ENCODE peak calls at places on chromosome 1, in ten cellular contexts. Y is ACHN, O is HS-5, X is A549, N is cardiac septum, K is left ventricle myocardium inferior, T is hypothalamus, B is NCI-H524 treated with DMSO at 0.1 percent for 48 hours, W is fibroblast of lung, P is astrocyte of the hippocampus. Q is an unnamed sample.

GRCh38 chr1:119253366-119253765 is 112.9 kb upstream of the WARS2 start:
- DNase-seq in X (no peak), T (no peak), P (no peak), O (no peak), N (no peak), B (no peak), Y (no peak), W (peak), K (no peak), Q (no peak)

GRCh38 chr1:76075877-76076276 is 1.3 kb downstream of the ST6GALNAC3 start:
- DNase-seq in T (no peak), W (peak), X (no peak), N (no peak), P (no peak), B (no peak), K (no peak), Y (no peak), O (no peak), Q (no peak)

GRCh38 chr1:201795066-201795465 is 33.9 kb upstream of the IPO9 start:
- DNase-seq in P (peak), T (no peak), N (no peak), B (no peak), Y (peak), W (peak), K (no peak), O (no peak), X (peak), Q (no peak)

GRCh38 chr1:16464917-16465625 is 24.5 kb downstream of the NECAP2 start:
- DNase-seq in T (no peak), B (no peak), N (no peak), X (no peak), K (no peak), Y (no peak), O (no peak), W (no peak), P (peak), Q (no peak)

GRCh38 chr1:56452027-56453011 is 127.0 kb downstream of the PLPP3 start:
- DNase-seq in T (no peak), P (no peak), Y (no peak), K (no peak), X (no peak), N (no peak), O (no peak), W (no peak), B (no peak), Q (no peak)

GRCh38 chr1:56424744-56425493 is 154.4 kb downstream of the PLPP3 start:
- DNase-seq in T (no peak), Y (peak), B (peak), P (peak), O (no peak), K (peak), N (peak), X (peak), W (peak), Q (no peak)

GRCh38 chr1:41862411-41863221 is 56.1 kb downstream of the HIVEP3 start:
- DNase-seq in Y (peak), B (no peak), T (no peak), K (no peak), P (peak), O (peak), W (peak), X (peak), N (no peak), Q (peak)

GRCh38 chr1:228306275-228307217 is 98.7 kb downstream of the OBSCN start:
- DNase-seq in K (no peak), P (no peak), X (no peak), Y (no peak), O (no peak), W (no peak), B (peak), N (peak), T (no peak), Q (no peak)

GRCh38 chr1:229310833-229311232 is 32.0 kb downstream of the CCSAP start:
- DNase-seq in N (no peak), K (no peak), T (no peak), W (peak), O (no peak), X (no peak), P (peak), B (no peak), Y (no peak), Q (no peak)

GRCh38 chr1:187338762-187339412 is 510.1 kb downstream of the PLA2G4A start:
- DNase-seq in T (no peak), O (no peak), B (no peak), Y (no peak), N (no peak), P (peak), X (no peak), W (no peak), K (no peak), Q (no peak)

GRCh38 chr1:84689514-84690396 is 506 bp downstream of the SSX2IP start:
- DNase-seq in P (peak), Y (peak), K (peak), X (peak), T (peak), W (peak), O (no peak), B (no peak), N (peak), Q (no peak)

GRCh38 chr1:6157132-6157527 is 23.0 kb downstream of the CHD5 start:
- DNase-seq in P (peak), N (no peak), B (no peak), X (no peak), T (no peak), O (no peak), W (no peak), Y (peak), K (no peak), Q (no peak)

GRCh38 chr1:77010937-77011336 is 143.7 kb downstream of the ST6GALNAC5 start:
- DNase-seq in Y (no peak), O (no peak), W (no peak), T (no peak), K (no peak), X (no peak), P (no peak), B (no peak), N (no peak), Q (no peak)

GRCh38 chr1:28401760-28402159 is 32.2 kb downstream of the PHACTR4 start:
- DNase-seq in O (no peak), T (no peak), X (no peak), N (no peak), K (no peak), B (no peak), P (no peak), W (no peak), Y (no peak), Q (no peak)

GRCh38 chr1:36207339-36207738 is 16.9 kb upstream of the THRAP3 start:
- DNase-seq in B (no peak), O (no peak), P (peak), K (peak), X (peak), T (peak), N (no peak), Y (no peak), W (peak), Q (no peak)

GRCh38 chr1:1618396-1619068 is 3.2 kb downstream of the MIB2 start:
- DNase-seq in Y (no peak), K (no peak), N (peak), T (no peak), W (no peak), P (no peak), O (no peak), X (no peak), B (no peak), Q (no peak)